ENCODE peak calls at places on chromosome 4, in ten cellular contexts. P is psoas muscle; G is astrocyte of the spinal cord; Y is left ventricle myocardium inferior; I is CD8-positive, alpha-beta T cell; H is brain microvascular endothelial cell; U is mucosa of descending colon; K is WERI-Rb-1; M is right atrium auricular region; L is neural progenitor cell. B is an unnamed sample.

GRCh38 chr4:102627831-102628523 is 126.8 kb downstream of the NFKB1 start:
- DNase-seq in M (no peak), I (no peak), L (no peak), G (peak; percentile 45), Y (no peak), H (peak; percentile 80), K (no peak), U (no peak), P (no peak), B (no peak)

GRCh38 chr4:8759987-8760386 is 111.7 kb downstream of the HMX1 start:
- DNase-seq in H (no peak), G (no peak), P (no peak), M (no peak), U (no peak), K (no peak), L (no peak), Y (no peak), I (no peak), B (no peak)

GRCh38 chr4:8917868-8918783 is 46.5 kb upstream of the HMX1 start:
- DNase-seq in U (peak; percentile 76), L (peak; percentile 80), Y (peak; percentile 44), H (peak; percentile 37), K (peak; percentile 84), M (peak; percentile 59), P (peak; percentile 47), G (peak; percentile 16), I (peak; percentile 56), B (no peak)

GRCh38 chr4:5198586-5198985 is 147.3 kb downstream of the STK32B start:
- DNase-seq in Y (no peak), I (no peak), U (no peak), L (peak; percentile 20), G (no peak), M (no peak), H (no peak), K (peak; percentile 73), P (no peak), B (no peak)

GRCh38 chr4:37722000-37722638 is 35.9 kb upstream of the RELL1 start:
- DNase-seq in H (no peak), Y (no peak), P (no peak), I (no peak), U (no peak), L (no peak), M (no peak), G (no peak), K (no peak), B (no peak)

GRCh38 chr4:77843628-77844027 is 19.0 kb upstream of the MRPL1 start:
- DNase-seq in L (no peak), K (no peak), P (no peak), H (no peak), I (no peak), G (no peak), M (no peak), U (no peak), Y (no peak), B (no peak)

GRCh38 chr4:141416219-141416618 is 195.5 kb downstream of the ZNF330 start:
- DNase-seq in G (peak; percentile 53), M (no peak), L (no peak), I (no peak), U (no peak), Y (no peak), P (no peak), H (no peak), K (no peak), B (no peak)

GRCh38 chr4:984336-985054 is 2.3 kb upstream of the IDUA start:
- DNase-seq in Y (no peak), L (no peak), P (no peak), K (no peak), I (no peak), G (no peak), U (no peak), M (no peak), H (no peak), B (no peak)

GRCh38 chr4:10006236-10006603 is 15.1 kb downstream of the SLC2A9 start:
- DNase-seq in H (no peak), U (peak; percentile 81), Y (no peak), K (no peak), I (no peak), G (peak; percentile 8), P (no peak), L (no peak), M (no peak), B (no peak)

GRCh38 chr4:92231511-92231910 is 72.3 kb upstream of the GRID2 start:
- DNase-seq in L (no peak), M (no peak), G (peak; percentile 33), P (no peak), Y (no peak), H (no peak), U (no peak), I (no peak), K (no peak), B (no peak)

GRCh38 chr4:98687876-98688275 is 29.5 kb upstream of the TSPAN5 start:
- DNase-seq in G (no peak), H (no peak), Y (no peak), U (no peak), P (no peak), L (no peak), M (no peak), K (no peak), I (no peak), B (no peak)

GRCh38 chr4:3213661-3214250 is 35.2 kb upstream of the MSANTD1 start:
- DNase-seq in G (no peak), I (no peak), K (no peak), L (no peak), Y (no peak), M (no peak), P (no peak), U (no peak), H (no peak), B (no peak)

GRCh38 chr4:119040711-119041185 is 94.9 kb upstream of the MYOZ2 start:
- DNase-seq in L (peak; percentile 65), K (no peak), H (peak; percentile 80), U (no peak), I (no peak), G (peak; percentile 89), Y (no peak), P (peak; percentile 49), M (no peak), B (no peak)

GRCh38 chr4:70996014-70996353 is 2.5 kb downstream of the DCK start:
- DNase-seq in I (peak; percentile 23), K (no peak), Y (no peak), G (no peak), M (no peak), U (no peak), L (no peak), H (no peak), P (no peak), B (no peak)

GRCh38 chr4:21655100-21655499 is 293.5 kb downstream of the KCNIP4 start:
- DNase-seq in U (no peak), P (no peak), K (peak; percentile 21), M (no peak), L (no peak), I (no peak), G (no peak), H (no peak), Y (no peak), B (no peak)

GRCh38 chr4:6987566-6987920 is 55.6 kb upstream of the TADA2B start:
- DNase-seq in M (peak; percentile 54), L (peak; percentile 68), G (no peak), Y (no peak), I (no peak), U (no peak), H (no peak), K (no peak), P (no peak), B (no peak)

GRCh38 chr4:185209031-185209851 is at the start of gene SNX25:
- DNase-seq in H (peak; percentile 71), P (peak; percentile 88), U (peak; percentile 91), G (peak; percentile 73), M (peak; percentile 82), I (peak; percentile 89), K (peak; percentile 91), Y (peak; percentile 90), L (peak; percentile 96), B (no peak)

GRCh38 chr4:56978750-56979303 is at the start of gene POLR2B:
- DNase-seq in M (peak; percentile 95), P (peak; percentile 95), K (peak; percentile 96), L (peak; percentile 98), U (peak; percentile 95), G (peak; percentile 91), H (peak; percentile 91), I (peak; percentile 79), Y (peak; percentile 95), B (peak; percentile 92)

DNA sequence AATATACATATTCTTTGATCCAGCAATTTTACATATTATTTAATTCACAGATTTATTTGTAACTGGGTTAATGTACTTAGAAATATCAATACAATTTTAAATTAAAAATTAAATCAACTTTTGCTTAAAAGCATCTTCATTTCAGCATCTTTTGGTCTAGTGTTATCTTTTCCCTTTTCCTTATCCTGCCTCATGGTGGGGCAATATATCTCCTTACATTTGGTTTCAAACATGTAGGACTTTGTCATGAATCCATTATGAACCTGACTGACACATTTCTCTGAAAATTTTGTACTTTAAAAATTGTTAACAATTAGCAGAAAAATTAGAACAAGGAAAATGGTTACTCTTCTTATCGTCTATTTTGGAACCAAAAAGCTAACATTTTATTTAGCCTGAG is 42.8 kb upstream of the ANK2 start:
- DNase-seq in H (no peak), G (no peak), K (no peak), P (no peak), L (no peak), Y (no peak), U (no peak), I (no peak), M (no peak), B (no peak)
- TF ChIP-seq CTCF in H (no peak), G (no peak), K (no peak), P (no peak), L (no peak), Y (no peak), U (no peak), I (no peak), M (no peak), B (no peak)

DNA sequence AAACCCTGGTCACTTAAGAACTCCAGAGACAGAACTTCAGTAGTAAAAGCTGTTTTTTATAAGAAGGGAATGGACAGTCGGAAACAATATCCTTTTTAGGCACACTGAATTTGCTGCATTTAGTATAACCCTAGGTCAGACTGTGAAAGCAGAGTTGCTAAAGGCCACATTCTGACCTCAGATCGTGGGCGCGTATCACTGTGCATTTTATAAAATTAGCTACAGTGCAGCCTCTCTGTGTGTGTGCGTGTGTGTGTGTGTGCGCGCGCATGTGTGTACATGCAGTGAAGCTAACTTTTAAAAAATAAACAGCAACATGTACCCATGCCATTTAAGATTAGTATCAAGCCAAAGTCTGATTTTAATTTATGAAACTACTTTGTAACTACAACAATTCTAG is 8.0 kb downstream of the ZNF827 start:
- DNase-seq in I (no peak), M (no peak), G (no peak), Y (peak; percentile 24), H (no peak), U (no peak), P (no peak), K (no peak), L (no peak), B (no peak)
- H3K4me3 ChIP-seq in I (no peak overlapping the region), M (no peak overlapping the region), G (no peak overlapping the region), Y (no peak overlapping the region), H (no peak overlapping the region), U (no peak overlapping the region), P (peak overlapping the region; percentile 1), K (no peak overlapping the region), L (no peak overlapping the region), B (no peak overlapping the region)

GRCh38 chr4:142850478-142850877 is 4.4 kb upstream of the INPP4B start:
- DNase-seq in G (no peak), M (no peak), P (no peak), H (no peak), L (peak; percentile 15), K (peak; percentile 16), U (no peak), Y (no peak), I (no peak), B (no peak)
- TF ChIP-seq CTCF in G (peak; percentile 46), M (no peak), P (no peak), H (peak; percentile 57), L (peak; percentile 47), K (peak; percentile 65), U (no peak), Y (no peak), I (no peak), B (peak; percentile 31)

GRCh38 chr4:152009046-152009445 is 248.2 kb upstream of the GATB start:
- DNase-seq in G (no peak), U (no peak), K (no peak), H (no peak), L (peak; percentile 72), Y (no peak), M (no peak), P (no peak), I (no peak), B (no peak)
- H3K4me3 ChIP-seq in G (no peak overlapping the region), U (no peak overlapping the region), K (no peak overlapping the region), H (no peak overlapping the region), L (peak overlapping the region; percentile 12), Y (no peak overlapping the region), M (no peak overlapping the region), P (no peak overlapping the region), I (no peak overlapping the region), B (no peak overlapping the region)